ENCODE peak calls at places on chromosomes 11 and 22, in six cellular contexts. S is stimulated activated CD8-positive, alpha-beta memory T cell treated with anti-CD3 and anti-CD28 coated beads, Interleukin-15, amount 100 ng/mL, for 24 hours; I is endothelial cell; K is cortex of kidney; A is iPS-NIHi11; O is psoas muscle. J is an unnamed sample.

GRCh38 chr11:121421149-121421906 is 30.8 kb upstream of the SORL1 start:
- DNase-seq in K (no peak), A (no peak), I (no peak), O (no peak), S (no peak), J (no peak)

GRCh38 chr22:17380711-17381087 is 11.4 kb downstream of the CECR2 start:
- DNase-seq in A (no peak), I (no peak), K (no peak), O (no peak), S (no peak), J (no peak)

GRCh38 chr11:64056213-64056785 is 20.6 kb downstream of the FLRT1 start:
- DNase-seq in K (no peak), O (no peak), I (no peak), A (no peak), S (no peak), J (no peak)

GRCh38 chr11:35145249-35145648 is 6.3 kb downstream of the CD44 start:
- DNase-seq in A (no peak), I (no peak), O (peak), K (no peak), S (no peak), J (no peak)

GRCh38 chr22:43731986-43732385 is 80.1 kb downstream of the EFCAB6 start:
- DNase-seq in K (no peak), I (no peak), O (no peak), A (no peak), S (no peak), J (no peak)

GRCh38 chr22:44042822-44043221 is 18.7 kb downstream of the PARVB start:
- DNase-seq in O (no peak), A (no peak), I (no peak), K (no peak), S (no peak), J (no peak)

GRCh38 chr22:33126881-33127280 is 68.7 kb upstream of the SYN3 start:
- DNase-seq in A (peak), O (no peak), K (no peak), S (no peak), I (no peak), J (no peak)

GRCh38 chr22:37599161-37599560 is 9.5 kb upstream of the GGA1 start:
- DNase-seq in I (no peak), A (no peak), K (no peak), S (no peak), O (no peak), J (no peak)

GRCh38 chr22:35866646-35867045 is 149.0 kb downstream of the APOL5 start:
- DNase-seq in O (no peak), A (no peak), S (no peak), I (no peak), K (no peak), J (no peak)

GRCh38 chr11:118167253-118167652 is 9.2 kb downstream of the SCN2B start:
- DNase-seq in K (no peak), I (no peak), S (no peak), A (no peak), O (no peak), J (no peak)

GRCh38 chr22:30566125-30566524 is 8.3 kb downstream of the GAL3ST1 start:
- DNase-seq in A (no peak), S (no peak), K (no peak), O (no peak), I (no peak), J (no peak)

GRCh38 chr11:11607772-11608171 is 14.0 kb downstream of the GALNT18 start:
- DNase-seq in I (no peak), S (no peak), A (no peak), K (no peak), O (no peak), J (no peak)